ENCODE peak calls at places on chromosomes 11 and 22, in four cellular contexts. F, I, W and Y are unnamed samples.

GRCh38 chr22:44088976-44089570 is 65.0 kb downstream of the PARVB start:
- DNase-seq in F (no peak), W (no peak), I (no peak), Y (no peak)

GRCh38 chr11:36487619-36488018 is 22.5 kb downstream of the TRAF6 start:
- DNase-seq in W (no peak), F (no peak), I (no peak), Y (no peak)

GRCh38 chr22:29914165-29914564 is 31.2 kb downstream of the MTMR3 start:
- DNase-seq in I (no peak), W (no peak), F (no peak), Y (no peak)

GRCh38 chr22:47160141-47160541 is 397.7 kb downstream of the TBC1D22A start:
- DNase-seq in F (no peak), W (no peak), I (no peak), Y (no peak)

GRCh38 chr22:38824587-38824986 is 19.2 kb downstream of the NPTXR start:
- DNase-seq in I (peak; percentile 63), W (no peak), F (peak; percentile 73), Y (peak; percentile 89)

GRCh38 chr11:32881286-32881685 is 11.3 kb upstream of the QSER1 start:
- DNase-seq in W (no peak), F (no peak), I (no peak), Y (no peak)

GRCh38 chr11:94129505-94130335 is 1.1 kb downstream of the PANX1 start:
- DNase-seq in W (no peak), F (no peak), I (no peak), Y (peak; percentile 69)

GRCh38 chr22:33723915-33724314 is 196.4 kb downstream of the LARGE1 start:
- DNase-seq in I (no peak), W (no peak), F (no peak), Y (no peak)

GRCh38 chr11:67700141-67700540 is 25.7 kb upstream of the ALDH3B2 start:
- DNase-seq in I (no peak), W (no peak), F (no peak), Y (peak; percentile 38)

GRCh38 chr11:94574193-94574961 is 7.2 kb downstream of the PIWIL4 start:
- DNase-seq in I (no peak), W (no peak), F (no peak), Y (no peak)

GRCh38 chr11:77089004-77089545 is 13.6 kb upstream of the OMP start:
- DNase-seq in W (no peak), I (no peak), F (no peak), Y (no peak)

GRCh38 chr11:71371674-71372069 is 76.5 kb downstream of the DHCR7 start:
- DNase-seq in I (no peak), W (no peak), F (no peak), Y (no peak)

GRCh38 chr22:46078241-46079092 is 71.9 kb upstream of the PPARA start:
- DNase-seq in F (no peak), W (no peak), I (no peak), Y (peak; percentile 10)

GRCh38 chr11:28860898-28861297 is 752.7 kb downstream of the METTL15 start:
- DNase-seq in W (no peak), F (no peak), I (no peak), Y (no peak)

GRCh38 chr11:109696191-109696897 is 274.4 kb downstream of the C11orf87 start:
- DNase-seq in W (no peak), I (no peak), F (no peak), Y (no peak)

GRCh38 chr22:44735518-44736428 is 16.6 kb upstream of the ARHGAP8 start:
- DNase-seq in I (peak; percentile 76), W (no peak), F (peak; percentile 44), Y (peak; percentile 96)

GRCh38 chr11:124442847-124443246 is 2.6 kb downstream of the OR8B8 start:
- DNase-seq in I (no peak), F (no peak), W (no peak), Y (no peak)

GRCh38 chr11:34926101-34926830 is 9.8 kb downstream of the PDHX start:
- DNase-seq in I (no peak), W (no peak), F (peak; percentile 47), Y (no peak)

GRCh38 chr11:91796999-91797398 is 427.6 kb upstream of the FAT3 start:
- DNase-seq in I (no peak), F (no peak), W (no peak), Y (no peak)

GRCh38 chr11:19810852-19811251 is 98.2 kb downstream of the NAV2 start:
- DNase-seq in F (no peak), I (no peak), W (no peak), Y (no peak)

GRCh38 chr22:36808611-36809344 is 8.1 kb downstream of the PVALB start:
- DNase-seq in W (no peak), I (no peak), F (no peak), Y (no peak)

GRCh38 chr11:45322891-45323597 is 36.9 kb upstream of the SYT13 start:
- DNase-seq in W (no peak), F (no peak), I (no peak), Y (no peak)

GRCh38 chr22:46409631-46410210 is 74.2 kb downstream of the TRMU start:
- DNase-seq in W (no peak), I (no peak), F (no peak), Y (no peak)

GRCh38 chr11:15852179-15852578 is 504.2 kb downstream of the SOX6 start:
- DNase-seq in W (no peak), F (peak; percentile 13), I (peak; percentile 14), Y (peak; percentile 26)

GRCh38 chr11:62044639-62045121 is 77.2 kb upstream of the FTH1 start:
- DNase-seq in I (no peak), W (no peak), F (no peak), Y (no peak)
- TF ChIP-seq CBFB in I (no peak), W (no peak), F (no peak), Y (no peak)

GRCh38 chr11:69352715-69353325 is 58.9 kb downstream of the MYEOV start:
- DNase-seq in I (no peak), W (no peak), F (no peak), Y (no peak)

GRCh38 chr11:69350040-69350439 is 56.1 kb downstream of the MYEOV start:
- DNase-seq in W (no peak), F (no peak), I (no peak), Y (no peak)

GRCh38 chr11:69352181-69352580 is 58.2 kb downstream of the MYEOV start:
- DNase-seq in W (no peak), I (no peak), F (no peak), Y (no peak)

GRCh38 chr11:69350596-69350995 is 56.6 kb downstream of the MYEOV start:
- DNase-seq in F (no peak), I (no peak), W (no peak), Y (no peak)

GRCh38 chr11:69351460-69351859 is 57.5 kb downstream of the MYEOV start:
- DNase-seq in I (no peak), W (no peak), F (no peak), Y (no peak)
- TF ChIP-seq CBFB in I (no peak), W (no peak), F (no peak), Y (no peak)

DNA sequence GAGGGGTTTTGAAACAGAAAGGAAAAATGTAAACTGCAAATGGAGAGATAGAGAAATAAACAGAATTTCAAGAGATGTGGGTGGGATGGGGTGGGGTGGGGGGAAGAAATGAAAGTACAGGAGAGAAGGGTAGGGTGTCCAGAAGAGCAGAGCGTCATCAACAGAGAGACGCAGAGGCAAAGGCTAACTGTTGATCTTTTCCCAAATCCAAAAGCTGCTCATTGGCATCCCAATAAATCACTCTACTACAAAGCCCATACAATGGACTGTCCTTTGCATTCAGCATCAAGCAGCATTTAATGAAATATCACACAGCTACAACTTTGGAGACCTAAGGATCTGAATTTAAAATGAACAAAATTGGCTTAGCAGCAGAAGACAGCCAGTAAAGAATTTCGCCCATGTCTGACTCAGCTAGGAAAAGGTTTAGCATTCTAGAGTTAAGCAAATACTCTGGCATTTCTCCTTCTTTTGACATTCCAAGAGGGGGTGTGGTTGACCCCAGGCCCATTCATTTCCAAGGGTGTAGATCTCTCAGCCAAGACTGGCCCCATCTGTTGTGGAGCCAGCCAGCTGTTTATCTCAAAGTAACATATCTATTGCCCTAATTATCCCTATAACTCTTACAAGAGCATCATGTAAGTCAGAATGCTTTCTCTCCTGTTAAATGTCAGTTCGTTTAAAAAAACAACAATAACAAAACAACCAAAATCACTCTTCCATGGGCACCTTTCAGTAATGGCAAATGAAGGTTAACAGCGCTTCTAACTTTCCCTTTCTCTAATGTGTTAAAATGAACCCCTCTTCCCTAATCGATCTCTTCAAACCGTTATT is 1.4 kb downstream of the RAB30 start:
- DNase-seq in F (no peak), I (no peak), W (no peak), Y (peak; percentile 28)
- TF ChIP-seq CBFB in F (no peak), I (no peak), W (no peak), Y (no peak)

DNA sequence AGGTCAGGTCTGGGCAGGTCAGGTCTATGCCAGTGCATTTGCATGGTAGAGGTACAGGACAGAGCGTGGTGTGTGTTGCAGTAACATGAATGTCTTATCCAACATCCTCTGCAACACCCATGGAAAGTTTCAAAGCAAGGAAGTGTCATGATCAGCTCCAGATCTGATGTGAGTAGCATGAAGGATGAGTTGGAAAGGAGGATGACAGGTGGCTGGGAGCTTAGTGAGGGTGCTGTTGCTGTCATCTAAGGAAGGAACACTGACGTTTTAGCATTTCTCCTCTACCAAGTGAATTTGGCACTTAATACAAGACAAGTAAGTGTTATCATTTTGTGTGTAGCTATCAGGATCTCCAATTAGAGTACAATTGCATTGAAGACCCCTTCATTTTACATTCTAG is 65.1 kb downstream of the GRK3 start:
- DNase-seq in F (no peak), W (no peak), I (no peak), Y (no peak)
- TF ChIP-seq CBFB in F (no peak), W (no peak), I (no peak), Y (no peak)

GRCh38 chr22:48660104-48660794 is 1167.4 kb downstream of the BRD1 start:
- DNase-seq in I (no peak), W (no peak), F (no peak), Y (no peak)
- TF ChIP-seq CBFB in I (no peak), W (no peak), F (no peak), Y (no peak)

DNA sequence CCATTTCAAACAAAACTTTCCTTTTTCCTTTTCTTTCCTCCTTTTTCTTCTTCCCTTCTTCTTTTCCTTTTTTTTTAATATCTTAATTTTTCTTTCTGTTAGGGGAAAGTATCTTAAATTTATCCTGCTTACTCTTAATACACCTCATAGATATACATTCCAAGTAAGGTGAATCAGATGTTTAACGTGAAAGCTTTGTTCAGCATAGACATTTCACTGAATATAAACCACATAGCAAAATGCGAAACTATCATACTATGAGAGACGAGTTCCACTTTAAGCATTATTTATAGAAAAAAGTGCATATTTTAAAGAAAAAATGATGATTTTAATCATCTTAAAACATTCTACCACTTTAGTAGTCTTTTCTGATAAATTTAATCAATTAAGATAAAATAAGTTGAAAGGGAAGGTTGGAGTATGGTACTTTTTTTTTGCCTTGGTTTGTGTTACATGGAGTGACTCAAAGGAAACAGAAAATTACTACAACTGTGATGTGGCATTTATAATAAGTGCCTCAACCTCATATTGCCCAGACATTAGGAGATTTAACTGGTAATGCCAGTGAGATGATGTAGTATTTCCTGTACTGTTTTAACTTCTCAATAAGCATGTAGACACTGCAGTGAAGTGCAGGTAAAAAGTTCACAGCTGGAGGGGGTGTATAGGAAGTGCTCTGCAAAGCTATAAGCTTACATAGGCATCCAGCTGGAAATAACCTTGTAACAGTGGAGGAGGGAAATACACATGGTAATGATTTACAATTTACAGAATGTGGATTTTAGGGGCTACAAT is 138.0 kb upstream of the MTMR2 start:
- DNase-seq in F (peak; percentile 56), I (no peak), W (no peak), Y (no peak)
- TF ChIP-seq CBFB in F (no peak), I (no peak), W (no peak), Y (no peak)

DNA sequence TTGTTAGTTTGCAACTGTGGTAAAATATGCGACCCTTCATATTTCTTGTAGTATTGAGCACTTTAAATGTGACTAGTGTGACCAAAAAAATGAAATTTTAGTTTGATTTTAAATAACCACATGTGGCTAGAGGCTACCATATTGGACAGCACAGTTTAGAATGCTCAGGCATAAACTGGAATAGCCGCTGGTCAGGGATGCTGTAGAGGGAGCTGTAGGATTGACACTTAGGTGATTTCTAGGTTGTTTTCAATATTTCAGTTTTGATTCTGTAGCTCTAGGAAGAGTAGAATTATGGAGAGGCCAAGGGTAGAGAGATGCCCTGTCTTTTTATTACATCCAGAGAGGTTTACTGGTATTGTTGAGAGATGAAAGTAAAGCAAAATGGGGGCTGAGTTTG is 10.8 kb upstream of the VSIG10L2 start:
- DNase-seq in W (no peak), I (no peak), F (no peak), Y (no peak)
- TF ChIP-seq CBFB in W (no peak), I (no peak), F (no peak), Y (no peak)